ENCODE peak calls at places on chromosomes 6 and 20, in nine cellular contexts. R is pancreas, J is OCI-LY7, T is heart left ventricle, X is colonic mucosa, B is HCT116, H is aorta, I is Karpas-422, K is spleen. Q is an unnamed sample. For H3K4me1, the result is how much of the 10 kb centered on the place peaks cover.

GRCh38 chr20:58625585-58625984 is 25.5 kb upstream of the STX16 start:
- DNase-seq in X (no peak), I (no peak), J (no peak), K (no peak), B (no peak), R (no peak), H (no peak), T (no peak), Q (no peak)

GRCh38 chr20:46361811-46362210 is 44.6 kb downstream of the ELMO2 start:
- DNase-seq in J (no peak), B (no peak), H (no peak), I (no peak), R (no peak), K (no peak), X (no peak), T (no peak), Q (no peak)

GRCh38 chr6:166341915-166342292 is 441 bp downstream of the SFT2D1 start:
- DNase-seq in B (no peak), H (no peak), I (peak), J (peak), R (no peak), K (no peak), X (no peak), T (no peak), Q (no peak)

GRCh38 chr6:119284861-119285521 is 64.6 kb downstream of the MAN1A1 start:
- DNase-seq in X (no peak), K (no peak), R (no peak), J (peak), I (peak), B (no peak), H (no peak), T (no peak), Q (peak)

GRCh38 chr20:21517566-21518277 is 3.9 kb upstream of the NKX2-2 start:
- DNase-seq in H (no peak), I (no peak), K (no peak), R (no peak), T (no peak), J (no peak), X (no peak), B (no peak), Q (no peak)

GRCh38 chr6:2229039-2229438 is 16.4 kb downstream of the GMDS start:
- DNase-seq in X (no peak), J (no peak), R (no peak), H (no peak), B (no peak), T (no peak), I (no peak), K (no peak), Q (no peak)

GRCh38 chr6:1143655-1144054 is 168.2 kb upstream of the FOXQ1 start:
- DNase-seq in K (no peak), B (no peak), H (no peak), R (no peak), I (no peak), T (no peak), J (no peak), X (no peak), Q (no peak)

GRCh38 chr6:166586424-166587156 is at the start of gene RAMACL:
- DNase-seq in J (peak), K (peak), I (peak), T (no peak), H (no peak), X (peak), B (peak), R (no peak), Q (peak)

GRCh38 chr6:151452750-151453427 is 963 bp upstream of the RMND1 start:
- DNase-seq in X (peak), R (peak), K (no peak), H (no peak), J (peak), B (no peak), I (peak), T (peak), Q (peak)

GRCh38 chr6:1475169-1475568 is 85.8 kb downstream of the FOXF2 start:
- DNase-seq in H (no peak), R (no peak), X (no peak), B (no peak), I (no peak), T (no peak), K (no peak), J (no peak), Q (no peak)

GRCh38 chr6:157961116-157961515 is 20.5 kb upstream of the SYNJ2 start:
- DNase-seq in T (no peak), K (no peak), B (no peak), I (no peak), X (no peak), H (no peak), J (no peak), R (no peak), Q (no peak)

GRCh38 chr6:5423251-5423650 is 161.9 kb downstream of the FARS2 start:
- DNase-seq in H (no peak), T (no peak), B (no peak), R (no peak), J (no peak), X (no peak), I (no peak), K (no peak), Q (no peak)

GRCh38 chr6:52990342-52990741 is 4.7 kb downstream of the GSTA4 start:
- DNase-seq in H (no peak), R (no peak), B (no peak), T (no peak), K (no peak), X (peak), J (no peak), I (no peak), Q (peak)

GRCh38 chr6:6315660-6316059 is 4.8 kb downstream of the F13A1 start:
- DNase-seq in I (peak), X (peak), J (peak), H (no peak), R (peak), T (peak), B (peak), K (no peak), Q (peak)

GRCh38 chr6:36336779-36337194 is at the start of gene BNIP5:
- DNase-seq in T (no peak), K (no peak), R (no peak), J (no peak), I (no peak), B (no peak), X (peak), H (no peak), Q (peak)

GRCh38 chr6:166406197-166406596 is 23.5 kb upstream of the MPC1 start:
- DNase-seq in R (no peak), B (no peak), H (no peak), I (no peak), J (no peak), X (no peak), K (no peak), T (no peak), Q (no peak)

GRCh38 chr20:23295934-23296333 is 54.7 kb upstream of the NXT1 start:
- DNase-seq in J (no peak), H (no peak), B (no peak), I (no peak), T (no peak), R (no peak), X (no peak), K (no peak), Q (no peak)

GRCh38 chr6:116287668-116288282 is 8.0 kb upstream of the TSPYL1 start:
- DNase-seq in R (no peak), K (no peak), B (peak), I (peak), X (no peak), J (peak), T (no peak), H (no peak), Q (peak)

GRCh38 chr6:45703041-45703739 is 312.5 kb downstream of the CLIC5 start:
- DNase-seq in I (peak), B (no peak), R (no peak), H (no peak), X (no peak), T (no peak), K (no peak), J (no peak), Q (no peak)

GRCh38 chr6:149872233-149872632 is 8.1 kb upstream of the LRP11 start:
- DNase-seq in B (no peak), I (no peak), H (no peak), K (no peak), X (no peak), J (no peak), T (no peak), R (no peak), Q (no peak)

GRCh38 chr6:109313139-109313538 is 69.1 kb downstream of the CD164 start:
- DNase-seq in R (no peak), T (no peak), H (no peak), X (no peak), I (no peak), K (no peak), J (no peak), B (no peak), Q (no peak)

GRCh38 chr6:130697661-130698535 is 129.3 kb upstream of the SMLR1 start:
- DNase-seq in K (no peak), T (peak), R (no peak), J (peak), B (peak), H (no peak), I (peak), X (peak), Q (peak)

GRCh38 chr6:150018846-150019580 is 6.3 kb downstream of the RAET1L start:
- DNase-seq in X (no peak), H (no peak), T (no peak), J (no peak), B (no peak), K (no peak), R (no peak), I (no peak), Q (no peak)

GRCh38 chr6:167683028-167683862 is 143.5 kb upstream of the AFDN start:
- DNase-seq in K (no peak), R (peak), J (no peak), I (no peak), H (peak), T (peak), X (peak), B (peak), Q (peak)

GRCh38 chr6:109351231-109352132 is 30.8 kb downstream of the CD164 start:
- DNase-seq in B (no peak), R (no peak), J (no peak), K (no peak), H (no peak), T (no peak), I (no peak), X (peak), Q (peak)

GRCh38 chr6:56148488-56149190 is 98.7 kb downstream of the COL21A1 start:
- DNase-seq in R (no peak), K (no peak), X (no peak), I (no peak), T (no peak), J (no peak), B (no peak), H (no peak), Q (no peak)

GRCh38 chr20:52943185-52943841 is 28.8 kb upstream of the TSHZ2 start:
- DNase-seq in R (no peak), J (no peak), T (no peak), B (no peak), I (no peak), H (no peak), K (no peak), X (no peak), Q (peak)

GRCh38 chr6:69917834-69918233 is 51.5 kb downstream of the COL19A1 start:
- DNase-seq in R (no peak), B (peak), I (peak), H (no peak), T (no peak), J (no peak), K (no peak), X (no peak), Q (no peak)

GRCh38 chr6:17917837-17918763 is 69.3 kb downstream of the KIF13A start:
- DNase-seq in X (no peak), I (no peak), K (no peak), J (no peak), T (no peak), H (no peak), B (no peak), R (no peak), Q (no peak)

GRCh38 chr6:20744911-20745557 is 210.8 kb downstream of the CDKAL1 start:
- DNase-seq in H (no peak), I (no peak), B (no peak), X (no peak), T (no peak), J (no peak), K (no peak), R (no peak), Q (no peak)

GRCh38 chr20:59131541-59132285 is 31.9 kb upstream of the ZNF831 start:
- DNase-seq in J (no peak), X (no peak), H (no peak), R (no peak), I (no peak), T (no peak), B (no peak), K (no peak), Q (no peak)

GRCh38 chr20:32742322-32743236 is 688 bp downstream of the COMMD7 start:
- DNase-seq in H (no peak), X (peak), I (no peak), R (no peak), K (peak), T (no peak), B (no peak), J (peak), Q (no peak)
- H3K4me3 ChIP-seq in H (peak), X (peak), I (peak), R (peak), K (peak), T (peak), B (peak), J (peak), Q (peak)

DNA sequence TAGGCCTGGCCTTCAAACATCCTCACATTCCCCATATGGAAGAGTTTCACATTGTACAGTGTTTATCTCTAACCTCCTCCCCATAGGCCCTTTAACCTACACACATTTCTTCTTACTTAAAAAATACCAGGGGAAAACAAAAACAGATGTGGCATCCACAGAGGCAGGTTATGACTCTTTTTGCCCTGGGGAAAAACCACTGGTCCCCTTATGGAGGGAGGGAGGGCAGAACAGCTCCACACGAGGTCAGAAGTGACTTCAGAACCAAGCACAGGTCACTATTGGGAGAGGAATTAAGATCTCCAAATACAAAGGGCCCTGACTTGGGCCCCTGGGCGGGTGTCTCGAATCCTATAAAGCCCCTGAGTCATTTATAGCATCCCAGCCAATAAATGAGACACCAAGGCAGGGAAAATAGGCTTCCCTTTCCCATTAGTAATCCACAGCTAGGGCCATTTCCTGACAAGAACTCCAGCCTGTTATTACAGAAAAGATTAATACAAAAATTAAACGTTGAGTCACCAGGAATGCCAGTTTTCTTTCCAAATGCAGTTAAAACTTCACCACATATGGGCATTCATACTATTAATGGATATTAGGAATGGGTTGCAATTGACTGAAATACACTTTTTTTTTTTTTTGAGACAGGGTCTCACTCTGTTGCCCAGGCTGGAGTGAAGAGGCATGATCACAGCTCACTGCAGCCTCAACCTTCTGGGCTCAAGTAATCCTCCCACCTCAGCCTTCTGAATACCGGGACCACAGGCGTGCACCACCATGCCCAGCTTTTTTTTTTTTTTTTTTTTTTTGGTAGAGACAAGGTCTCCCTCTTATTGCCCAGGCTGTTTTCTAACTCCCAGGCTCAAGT is 107.2 kb downstream of the ATP9A start:
- DNase-seq in B (peak), X (no peak), J (no peak), T (no peak), H (no peak), I (no peak), K (peak), R (no peak), Q (no peak)
- H3K27ac ChIP-seq in B (peak), X (no peak), J (peak), T (no peak), H (peak), I (no peak), K (peak), R (no peak), Q (no peak)

DNA sequence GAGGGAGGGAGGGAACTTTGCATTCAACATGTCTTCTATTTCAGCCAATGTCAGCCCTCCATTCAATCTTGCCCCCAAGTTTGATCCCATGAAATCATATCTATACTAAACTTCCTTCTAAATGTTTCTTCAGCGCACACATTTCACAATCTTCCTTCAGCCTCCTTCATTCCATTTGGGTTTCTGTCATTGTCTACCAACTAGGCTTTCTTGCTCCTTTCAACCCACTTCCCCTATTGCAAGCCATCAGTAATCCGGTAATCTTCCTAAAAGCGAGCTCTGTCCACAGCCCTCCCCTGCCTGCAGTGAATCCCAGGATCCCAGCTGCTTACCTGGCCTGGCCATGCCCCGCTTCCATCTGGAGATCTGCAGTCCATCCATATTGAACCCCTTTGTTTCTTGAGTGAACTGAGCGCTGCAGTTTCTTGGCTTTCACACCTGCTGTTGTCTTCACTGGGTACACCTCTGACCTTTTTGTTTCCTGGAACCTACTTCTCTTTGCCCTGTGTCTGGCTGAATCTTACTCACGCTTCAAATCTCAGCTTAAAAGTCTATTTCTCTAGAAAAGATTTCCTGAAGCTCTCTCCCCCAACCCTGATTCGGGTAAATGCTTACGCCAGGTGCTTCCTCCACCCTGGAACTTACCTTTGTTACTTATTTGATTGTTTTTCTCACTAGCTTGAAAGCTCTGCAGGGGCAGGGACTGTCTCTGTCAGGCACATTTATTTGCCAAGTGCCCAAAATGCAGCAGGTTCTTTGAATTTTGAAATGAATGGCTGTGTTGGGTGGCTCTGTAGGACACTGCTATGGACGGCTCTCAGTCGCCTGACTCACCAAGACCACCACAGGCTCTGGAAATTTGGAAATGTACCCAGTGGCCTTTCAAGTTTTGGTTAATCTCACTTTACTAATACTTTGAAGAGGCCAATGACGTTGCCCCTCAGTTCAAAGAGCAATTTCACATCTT is 50.3 kb downstream of the ADTRP start:
- DNase-seq in H (no peak), J (no peak), I (no peak), K (no peak), R (no peak), X (no peak), B (no peak), T (no peak), Q (no peak)
- H3K4me1 ChIP-seq in H (under half), J (under half), I (under half), K (under half), R (under half), X (under half), B (under half), T (under half), Q (under half)

DNA sequence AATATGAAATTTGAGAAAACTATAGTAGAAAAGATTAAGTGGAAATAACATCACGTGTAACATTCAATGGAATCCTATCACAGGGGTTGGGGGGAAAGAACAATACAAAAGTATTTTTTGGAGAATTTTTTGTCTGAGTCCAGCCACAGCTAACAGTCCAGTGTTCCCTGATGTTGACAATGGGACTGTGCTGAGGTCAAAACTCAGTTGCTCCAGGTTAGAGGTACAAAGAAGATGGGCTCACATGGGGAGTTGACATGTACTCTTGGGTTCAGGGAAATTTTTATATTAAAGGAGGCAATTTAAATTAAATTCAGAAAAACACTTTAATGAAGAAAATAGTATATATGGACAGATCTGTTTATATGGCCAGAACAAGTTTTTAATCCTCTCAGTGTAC is 995 bp downstream of the MYCT1 start:
- DNase-seq in J (no peak), B (no peak), R (no peak), H (no peak), X (no peak), K (no peak), I (no peak), T (no peak), Q (no peak)
- H3K4me3 ChIP-seq in J (no peak), B (no peak), R (no peak), H (no peak), X (no peak), K (peak), I (no peak), T (no peak), Q (no peak)

Q was measured in small intestine.